ENCODE peak calls at places on chromosomes 3 and 15, in four cellular contexts. I is nephron progenitor cell, F is COR-L47, Z is lung microvascular endothelial cell. U is an unnamed sample.

GRCh38 chr3:107543666-107544065 is 20.9 kb downstream of the BBX start:
- DNase-seq in I (no peak), F (peak), Z (peak), U (no peak)

GRCh38 chr3:48997102-48997637 is 7.1 kb downstream of the P4HTM start:
- DNase-seq in I (no peak), F (no peak), Z (no peak), U (no peak)

GRCh38 chr3:53807117-53807521 is 39.1 kb downstream of the CHDH start:
- DNase-seq in I (no peak), F (no peak), Z (no peak), U (no peak)

GRCh38 chr15:63288342-63288741 is 10.9 kb downstream of the APH1B start:
- DNase-seq in I (no peak), F (no peak), Z (no peak), U (no peak)

GRCh38 chr3:104273046-104273649 is 1093.6 kb upstream of the ALCAM start:
- DNase-seq in I (no peak), F (peak), Z (peak), U (peak)

GRCh38 chr3:187685948-187686347 is 15.8 kb upstream of the SST start:
- DNase-seq in I (no peak), F (no peak), Z (no peak), U (no peak)

GRCh38 chr3:28556195-28556594 is 207.6 kb upstream of the AZI2 start:
- DNase-seq in I (no peak), F (no peak), Z (no peak), U (no peak)

GRCh38 chr15:78149805-78150751 is 916 bp downstream of the IDH3A start:
- DNase-seq in I (no peak), F (peak), Z (no peak), U (peak)

GRCh38 chr3:102069211-102069662 is 219.9 kb downstream of the NFKBIZ start:
- DNase-seq in I (no peak), F (no peak), Z (peak), U (no peak)

GRCh38 chr3:168559012-168559411 is 463.3 kb upstream of the GOLIM4 start:
- DNase-seq in I (no peak), F (no peak), Z (no peak), U (no peak)

GRCh38 chr15:62606376-62607164 is 436.0 kb upstream of the TPM1 start:
- DNase-seq in I (no peak), F (no peak), Z (peak), U (no peak)

GRCh38 chr3:69368129-69368741 is 17.7 kb downstream of the FRMD4B start:
- DNase-seq in I (no peak), F (no peak), Z (peak), U (no peak)

GRCh38 chr3:151395806-151396205 is 11.3 kb upstream of the P2RY12 start:
- DNase-seq in I (no peak), F (no peak), Z (no peak), U (no peak)

GRCh38 chr3:39180546-39181346 is 11.6 kb downstream of the XIRP1 start:
- DNase-seq in I (peak), F (peak), Z (peak), U (peak)

GRCh38 chr15:78174398-78174797 is 25.2 kb downstream of the IDH3A start:
- DNase-seq in I (no peak), F (no peak), Z (no peak), U (no peak)

GRCh38 chr15:66771351-66771650 is 69.3 kb downstream of the SMAD6 start:
- DNase-seq in I (no peak), F (no peak), Z (no peak), U (no peak)

GRCh38 chr3:190288836-190289235 is 33.4 kb downstream of the CLDN1 start:
- DNase-seq in I (no peak), F (no peak), Z (no peak), U (no peak)

GRCh38 chr15:98954411-98954810 is 53.2 kb downstream of the PGPEP1L start:
- DNase-seq in I (no peak), F (peak), Z (no peak), U (peak)

GRCh38 chr3:150409125-150409526 is 1.0 kb downstream of the TSC22D2 start:
- DNase-seq in I (no peak), F (peak), Z (no peak), U (no peak)

GRCh38 chr3:105527949-105528348 is 161.2 kb downstream of the ALCAM start:
- DNase-seq in I (no peak), F (peak), Z (peak), U (peak)

GRCh38 chr3:71369733-71370391 is 213.7 kb downstream of the FOXP1 start:
- DNase-seq in I (no peak), F (no peak), Z (peak), U (no peak)

GRCh38 chr3:52014613-52015012 is 18.9 kb upstream of the RPL29 start:
- DNase-seq in I (peak), F (no peak), Z (peak), U (no peak)

GRCh38 chr15:68208136-68208535 is 3.0 kb upstream of the CALML4 start:
- DNase-seq in I (no peak), F (no peak), Z (no peak), U (no peak)

GRCh38 chr3:47404955-47405790 is 24.4 kb downstream of the PTPN23 start:
- DNase-seq in I (no peak), F (no peak), Z (no peak), U (no peak)

GRCh38 chr3:49024449-49024848 is 2.5 kb downstream of the NDUFAF3 start:
- DNase-seq in I (no peak), F (no peak), Z (no peak), U (no peak)

GRCh38 chr3:133895208-133896001 is at the start of gene RAB6B:
- DNase-seq in I (peak), F (peak), Z (peak), U (peak)

GRCh38 chr3:178712247-178712646 is 176.0 kb downstream of the KCNMB2 start:
- DNase-seq in I (no peak), F (no peak), Z (no peak), U (no peak)

GRCh38 chr3:78186404-78186803 is 1146.5 kb downstream of the ROBO2 start:
- DNase-seq in I (no peak), F (no peak), Z (no peak), U (no peak)

GRCh38 chr3:42505203-42505848 is 2.9 kb downstream of the VIPR1 start:
- DNase-seq in I (no peak), F (no peak), Z (no peak), U (no peak)

GRCh38 chr15:31402511-31403056 is 75.9 kb downstream of the KLF13 start:
- DNase-seq in I (no peak), F (no peak), Z (no peak), U (no peak)

GRCh38 chr15:32870240-32871033 is 152.6 kb downstream of the GREM1 start:
- DNase-seq in I (no peak), F (no peak), Z (peak), U (no peak)

GRCh38 chr3:31353166-31353565 is 179.6 kb upstream of the STT3B start:
- DNase-seq in I (no peak), F (no peak), Z (no peak), U (no peak)